ENCODE peak calls at places on chromosomes 3 and 15, in four cellular contexts. One of them, this sample, is unnamed.
A peak's percentile ranks its signal among the peaks of the same experiment; 100 is the strongest.

GRCh38 chr15:33182278-33182905 is 12.1 kb downstream of the FMN1 start:
- DNase-seq in IMR-90: no peak
- DNase-seq in heart left ventricle: no peak
- DNase-seq in body of pancreas: no peak
- DNase-seq in this sample: no peak

GRCh38 chr3:125437631-125438435 is 62.7 kb upstream of the ZNF148 start:
- DNase-seq in IMR-90: peak; percentile 39
- DNase-seq in heart left ventricle: peak; percentile 36
- DNase-seq in body of pancreas: peak; percentile 65
- DNase-seq in this sample: peak; percentile 74

GRCh38 chr3:147773236-147773635 is 364.1 kb downstream of the ZIC1 start:
- DNase-seq in IMR-90: no peak
- DNase-seq in heart left ventricle: no peak
- DNase-seq in body of pancreas: no peak
- DNase-seq in this sample: no peak

GRCh38 chr3:45582407-45582806 is 12.1 kb upstream of the LIMD1 start:
- DNase-seq in IMR-90: peak; percentile 80
- DNase-seq in heart left ventricle: no peak
- DNase-seq in body of pancreas: no peak
- DNase-seq in this sample: no peak

GRCh38 chr3:168213920-168214319 is 118.2 kb upstream of the GOLIM4 start:
- DNase-seq in IMR-90: no peak
- DNase-seq in heart left ventricle: no peak
- DNase-seq in body of pancreas: no peak
- DNase-seq in this sample: no peak

GRCh38 chr15:70562906-70563305 is 200.5 kb downstream of the UACA start:
- DNase-seq in IMR-90: no peak
- DNase-seq in heart left ventricle: no peak
- DNase-seq in body of pancreas: no peak
- DNase-seq in this sample: no peak

GRCh38 chr3:185084883-185085282 is 68.0 kb downstream of the C3orf70 start:
- DNase-seq in IMR-90: peak; percentile 77
- DNase-seq in heart left ventricle: no peak
- DNase-seq in body of pancreas: no peak
- DNase-seq in this sample: no peak

GRCh38 chr15:69090197-69090948 is 70.1 kb upstream of the GLCE start:
- DNase-seq in IMR-90: peak; percentile 29
- DNase-seq in heart left ventricle: no peak
- DNase-seq in body of pancreas: no peak
- DNase-seq in this sample: no peak

GRCh38 chr3:188164248-188164687 is 10.3 kb downstream of the LPP start:
- DNase-seq in IMR-90: no peak
- DNase-seq in heart left ventricle: no peak
- DNase-seq in body of pancreas: no peak
- DNase-seq in this sample: no peak

GRCh38 chr3:37770336-37770735 is 91.3 kb upstream of the CTDSPL start:
- DNase-seq in IMR-90: no peak
- DNase-seq in heart left ventricle: peak; percentile 31
- DNase-seq in body of pancreas: no peak
- DNase-seq in this sample: no peak

GRCh38 chr3:71581981-71582611 is 1.4 kb downstream of the FOXP1 start:
- DNase-seq in IMR-90: no peak
- DNase-seq in heart left ventricle: peak; percentile 63
- DNase-seq in body of pancreas: peak; percentile 67
- DNase-seq in this sample: peak; percentile 54

GRCh38 chr3:71581451-71581980 is 2.0 kb downstream of the FOXP1 start:
- DNase-seq in IMR-90: no peak
- DNase-seq in heart left ventricle: peak; percentile 46
- DNase-seq in body of pancreas: peak; percentile 37
- DNase-seq in this sample: peak; percentile 46

GRCh38 chr3:71584216-71585061 is 911 bp upstream of the FOXP1 start:
- DNase-seq in IMR-90: peak; percentile 61
- DNase-seq in heart left ventricle: peak; percentile 40
- DNase-seq in body of pancreas: peak; percentile 36
- DNase-seq in this sample: peak; percentile 57

GRCh38 chr3:71583569-71584215 is at the start of gene FOXP1:
- DNase-seq in IMR-90: peak; percentile 64
- DNase-seq in heart left ventricle: peak; percentile 79
- DNase-seq in body of pancreas: peak; percentile 81
- DNase-seq in this sample: peak; percentile 83

GRCh38 chr3:71582612-71583568 is 638 bp downstream of the FOXP1 start:
- DNase-seq in IMR-90: peak; percentile 31
- DNase-seq in heart left ventricle: peak; percentile 85
- DNase-seq in body of pancreas: peak; percentile 81
- DNase-seq in this sample: peak; percentile 83
- TF ChIP-seq POLR2A in IMR-90: peak; percentile 14
- TF ChIP-seq POLR2A in heart left ventricle: no peak
- TF ChIP-seq POLR2A in body of pancreas: no peak
- TF ChIP-seq POLR2A in this sample: no peak

DNA sequence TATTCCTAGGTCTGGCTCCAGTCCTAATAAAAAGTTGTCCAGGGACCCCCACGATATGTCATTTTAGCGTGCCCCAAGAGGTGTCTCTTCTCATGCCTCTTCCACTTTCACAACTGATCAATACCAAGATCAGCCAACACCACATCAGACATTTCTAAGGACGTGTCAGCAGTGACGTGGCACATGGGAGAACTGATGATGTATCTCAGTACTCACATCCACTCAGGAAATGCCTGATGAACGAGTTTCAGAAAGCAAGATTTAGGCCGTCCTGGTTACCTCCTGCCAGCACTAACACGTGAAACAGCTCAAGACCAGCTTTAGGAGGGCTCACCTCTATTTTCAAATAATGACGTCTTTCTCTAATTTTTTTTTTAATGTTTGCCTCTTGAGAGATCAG is 19.6 kb downstream of the VGLL4 start:
- DNase-seq in IMR-90: peak; percentile 61
- DNase-seq in heart left ventricle: no peak
- DNase-seq in body of pancreas: no peak
- DNase-seq in this sample: no peak
- H3K4me1 ChIP-seq in IMR-90: peaks cover 8% of the 10 kb centered on the region
- H3K4me1 ChIP-seq in heart left ventricle: peaks cover 44% of the 10 kb centered on the region
- H3K4me1 ChIP-seq in body of pancreas: peaks cover 48% of the 10 kb centered on the region
- H3K4me1 ChIP-seq in this sample: peaks cover 20% of the 10 kb centered on the region

DNA sequence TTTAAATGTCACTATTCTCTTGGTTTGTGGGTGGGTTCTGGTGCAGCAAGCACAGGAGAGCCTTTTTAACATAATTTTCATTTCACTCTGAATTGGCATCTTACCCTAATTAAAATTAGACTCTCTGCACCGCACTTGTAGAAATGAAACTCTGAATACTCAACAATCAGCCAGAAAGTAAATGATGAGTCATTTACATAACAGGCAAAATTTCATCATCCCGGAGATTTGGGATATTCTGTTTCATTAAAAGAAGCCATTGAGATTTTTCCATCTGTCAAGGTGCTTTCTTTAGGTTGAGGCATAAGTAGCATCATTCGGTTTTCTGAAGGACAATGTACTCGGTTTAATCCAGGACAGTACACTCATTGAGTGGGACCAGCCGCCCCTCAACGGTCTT is 111.0 kb downstream of the RFTN1 start:
- DNase-seq in IMR-90: peak; percentile 76
- DNase-seq in heart left ventricle: no peak
- DNase-seq in body of pancreas: no peak
- DNase-seq in this sample: no peak
- TF ChIP-seq POLR2A in IMR-90: no peak
- TF ChIP-seq POLR2A in heart left ventricle: no peak
- TF ChIP-seq POLR2A in body of pancreas: no peak
- TF ChIP-seq POLR2A in this sample: no peak

DNA sequence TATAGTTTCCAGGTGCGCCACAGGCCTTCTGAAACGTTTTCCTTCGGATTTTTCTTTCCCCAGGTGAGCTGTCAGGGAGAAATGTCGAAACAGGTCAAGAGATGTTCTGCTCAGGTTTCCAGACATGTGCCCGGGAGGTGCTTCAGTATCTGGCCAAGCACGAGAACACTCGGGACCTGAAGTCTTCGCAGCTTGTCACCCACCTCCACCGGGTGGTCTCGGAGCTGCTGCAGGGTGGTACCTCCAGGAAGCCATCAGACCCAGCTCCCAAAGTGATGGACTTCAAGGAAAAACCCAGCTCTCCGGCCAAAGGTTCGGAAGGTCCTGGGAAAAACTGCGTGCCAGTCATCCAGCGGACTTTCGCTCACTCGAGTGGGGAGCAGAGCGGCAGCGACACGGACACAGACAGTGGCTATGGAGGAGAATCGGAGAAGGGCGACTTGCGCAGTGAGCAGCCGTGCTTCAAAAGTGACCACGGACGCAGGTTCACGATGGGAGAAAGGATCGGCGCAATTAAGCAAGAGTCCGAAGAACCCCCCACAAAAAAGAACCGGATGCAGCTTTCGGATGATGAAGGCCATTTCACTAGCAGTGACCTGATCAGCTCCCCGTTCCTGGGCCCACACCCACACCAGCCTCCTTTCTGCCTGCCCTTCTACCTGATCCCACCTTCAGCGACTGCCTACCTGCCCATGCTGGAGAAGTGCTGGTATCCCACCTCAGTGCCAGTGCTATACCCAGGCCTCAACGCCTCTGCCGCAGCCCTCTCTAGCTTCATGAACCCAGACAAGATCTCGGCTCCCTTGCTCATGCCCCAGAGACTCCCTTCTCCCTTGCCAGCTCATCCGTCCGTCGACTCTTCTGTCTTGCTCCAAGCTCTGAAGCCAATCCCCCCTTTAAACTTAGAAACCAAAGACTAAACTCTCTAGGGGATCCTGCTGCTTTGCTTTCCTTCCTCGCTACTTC is 3.8 kb downstream of the BHLHE40 start:
- DNase-seq in IMR-90: peak; percentile 33
- DNase-seq in heart left ventricle: no peak
- DNase-seq in body of pancreas: no peak
- DNase-seq in this sample: no peak
- H3K4me1 ChIP-seq in IMR-90: peaks cover 34% of the 10 kb centered on the region
- H3K4me1 ChIP-seq in heart left ventricle: peaks cover 34% of the 10 kb centered on the region
- H3K4me1 ChIP-seq in body of pancreas: peaks cover 59% of the 10 kb centered on the region
- H3K4me1 ChIP-seq in this sample: peaks cover 50% of the 10 kb centered on the region

DNA sequence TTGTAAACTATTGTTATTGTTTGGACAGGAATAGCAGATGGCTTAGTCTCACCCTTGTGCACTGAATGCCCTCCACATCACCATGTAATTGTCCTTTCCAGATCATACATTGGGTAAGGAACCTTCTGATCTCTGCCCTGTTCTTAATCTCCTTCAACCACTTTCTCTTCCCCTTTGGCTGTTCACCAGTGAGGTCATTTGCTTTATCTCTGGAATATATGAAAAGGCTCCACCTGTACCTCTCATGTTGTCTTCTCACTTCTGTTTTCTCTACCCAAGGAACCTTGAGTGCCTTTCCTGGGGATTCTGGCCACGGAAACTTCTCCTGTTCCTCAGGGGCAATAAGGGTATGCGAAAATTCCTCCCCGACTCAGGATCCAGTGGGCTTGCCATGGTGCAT is 28.5 kb downstream of the MCTP2 start:
- DNase-seq in IMR-90: no peak
- DNase-seq in heart left ventricle: no peak
- DNase-seq in body of pancreas: no peak
- DNase-seq in this sample: no peak
- TF ChIP-seq POLR2A in IMR-90: no peak
- TF ChIP-seq POLR2A in heart left ventricle: no peak
- TF ChIP-seq POLR2A in body of pancreas: no peak
- TF ChIP-seq POLR2A in this sample: no peak

GRCh38 chr3:23805881-23806321 is at the start of gene UBE2E1:
- DNase-seq in IMR-90: peak; percentile 72
- DNase-seq in heart left ventricle: peak; percentile 83
- DNase-seq in body of pancreas: peak; percentile 67
- DNase-seq in this sample: peak; percentile 78

GRCh38 chr3:23808525-23808924 is 2.8 kb downstream of the UBE2E1 start:
- DNase-seq in IMR-90: no peak
- DNase-seq in heart left ventricle: no peak
- DNase-seq in body of pancreas: no peak
- DNase-seq in this sample: no peak

GRCh38 chr3:23809294-23809693 is 3.5 kb downstream of the UBE2E1 start:
- DNase-seq in IMR-90: no peak
- DNase-seq in heart left ventricle: no peak
- DNase-seq in body of pancreas: no peak
- DNase-seq in this sample: no peak

GRCh38 chr3:23806322-23807160 is 786 bp downstream of the UBE2E1 start:
- DNase-seq in IMR-90: no peak
- DNase-seq in heart left ventricle: peak; percentile 43
- DNase-seq in body of pancreas: peak; percentile 19
- DNase-seq in this sample: peak; percentile 35

DNA sequence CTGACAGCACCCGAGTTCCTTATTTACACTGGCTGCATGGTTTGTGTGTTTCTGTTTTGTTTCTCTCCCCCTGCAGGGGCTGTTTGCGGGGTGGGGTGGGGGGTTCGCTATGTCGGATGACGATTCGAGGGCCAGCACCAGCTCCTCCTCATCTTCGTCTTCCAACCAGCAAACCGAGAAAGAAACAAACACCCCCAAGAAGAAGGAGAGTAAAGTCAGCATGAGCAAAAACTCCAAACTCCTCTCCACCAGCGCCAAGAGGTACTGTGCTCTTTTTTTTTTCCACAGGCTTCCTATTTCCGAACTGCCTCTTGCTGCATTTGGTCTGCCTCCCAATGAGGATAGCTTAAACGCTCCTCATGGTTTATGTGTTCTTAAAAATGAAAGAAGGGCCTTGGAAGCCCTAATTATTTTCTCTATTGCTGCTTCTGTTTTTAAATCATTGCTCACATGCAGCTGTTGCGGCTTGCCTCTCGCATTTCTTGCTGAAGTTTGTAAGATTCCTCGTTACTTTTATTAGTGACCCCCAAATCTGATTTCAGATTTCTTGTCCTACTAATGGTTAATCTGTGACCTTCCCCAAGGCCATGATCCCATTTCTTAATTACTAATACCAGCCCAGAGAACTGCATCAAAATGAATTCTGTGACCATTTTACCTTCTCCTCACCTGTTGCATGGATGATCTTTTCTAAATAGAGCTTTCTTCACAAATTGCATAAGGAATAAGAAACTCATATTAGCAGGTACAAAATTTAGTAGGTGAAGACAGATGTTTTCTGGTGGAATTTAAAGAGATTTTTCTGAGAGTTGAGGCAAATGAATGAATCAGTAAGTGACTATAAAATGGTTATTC is 1.6 kb downstream of the UBE2E1 start:
- DNase-seq in IMR-90: peak; percentile 51
- DNase-seq in heart left ventricle: peak; percentile 19
- DNase-seq in body of pancreas: no peak
- DNase-seq in this sample: peak; percentile 42
- H3K4me1 ChIP-seq in IMR-90: peaks cover 2% of the 10 kb centered on the region
- H3K4me1 ChIP-seq in heart left ventricle: peaks cover 24% of the 10 kb centered on the region
- H3K4me1 ChIP-seq in body of pancreas: peaks cover 23% of the 10 kb centered on the region
- H3K4me1 ChIP-seq in this sample: peaks cover 13% of the 10 kb centered on the region

This sample was measured in testis.